ENCODE peak calls at places on chromosomes 11 and 22, in six cellular contexts. One of them, this sample, is unnamed.

GRCh38 chr22:29122041-29122440 is 49.2 kb downstream of the KREMEN1 start:
- DNase-seq in A549: no peak
- DNase-seq in IMR-90: no peak
- DNase-seq in HepG2: no peak
- DNase-seq in GM12878: no peak
- DNase-seq in K562: no peak
- DNase-seq in this sample: no peak

GRCh38 chr11:62542750-62543567 is 3.6 kb downstream of the AHNAK start:
- DNase-seq in A549: peak; percentile 82
- DNase-seq in IMR-90: peak; percentile 70
- DNase-seq in HepG2: no peak
- DNase-seq in GM12878: peak; percentile 51
- DNase-seq in K562: peak; percentile 83
- DNase-seq in this sample: peak; percentile 85

GRCh38 chr11:128582496-128583366 is 4.6 kb downstream of the ETS1 start:
- DNase-seq in A549: peak; percentile 39
- DNase-seq in IMR-90: peak; percentile 98
- DNase-seq in HepG2: no peak
- DNase-seq in GM12878: no peak
- DNase-seq in K562: no peak
- DNase-seq in this sample: no peak

GRCh38 chr11:35619030-35619753 is 932 bp downstream of the FJX1 start:
- DNase-seq in A549: peak; percentile 77
- DNase-seq in IMR-90: peak; percentile 37
- DNase-seq in HepG2: no peak
- DNase-seq in GM12878: no peak
- DNase-seq in K562: peak; percentile 20
- DNase-seq in this sample: peak; percentile 27

GRCh38 chr22:42909363-42910058 is 52.4 kb upstream of the ARFGAP3 start:
- DNase-seq in A549: no peak
- DNase-seq in IMR-90: no peak
- DNase-seq in HepG2: no peak
- DNase-seq in GM12878: no peak
- DNase-seq in K562: no peak
- DNase-seq in this sample: no peak

GRCh38 chr11:74948546-74948897 is 369 bp downstream of the XRRA1 start:
- DNase-seq in A549: peak; percentile 4
- DNase-seq in IMR-90: no peak
- DNase-seq in HepG2: peak; percentile 22
- DNase-seq in GM12878: no peak
- DNase-seq in K562: no peak
- DNase-seq in this sample: no peak

GRCh38 chr22:36737776-36738175 is 34.2 kb upstream of the CACNG2 start:
- DNase-seq in A549: no peak
- DNase-seq in IMR-90: no peak
- DNase-seq in HepG2: no peak
- DNase-seq in GM12878: no peak
- DNase-seq in K562: no peak
- DNase-seq in this sample: no peak

GRCh38 chr11:94593030-94593429 is 25.9 kb downstream of the PIWIL4 start:
- DNase-seq in A549: no peak
- DNase-seq in IMR-90: peak; percentile 72
- DNase-seq in HepG2: no peak
- DNase-seq in GM12878: no peak
- DNase-seq in K562: no peak
- DNase-seq in this sample: no peak

GRCh38 chr11:57406337-57406904 is 16.0 kb upstream of the PRG2 start:
- DNase-seq in A549: no peak
- DNase-seq in IMR-90: peak; percentile 39
- DNase-seq in HepG2: no peak
- DNase-seq in GM12878: peak; percentile 64
- DNase-seq in K562: no peak
- DNase-seq in this sample: no peak

GRCh38 chr22:41478891-41479521 is 10.1 kb downstream of the ACO2 start:
- DNase-seq in A549: no peak
- DNase-seq in IMR-90: peak; percentile 59
- DNase-seq in HepG2: no peak
- DNase-seq in GM12878: peak; percentile 61
- DNase-seq in K562: no peak
- DNase-seq in this sample: no peak

GRCh38 chr11:102318469-102318868 is 1.2 kb downstream of the BIRC3 start:
- DNase-seq in A549: peak; percentile 79
- DNase-seq in IMR-90: peak; percentile 48
- DNase-seq in HepG2: no peak
- DNase-seq in GM12878: no peak
- DNase-seq in K562: no peak
- DNase-seq in this sample: no peak

GRCh38 chr11:69594481-69594880 is 46.5 kb upstream of the CCND1 start:
- DNase-seq in A549: no peak
- DNase-seq in IMR-90: no peak
- DNase-seq in HepG2: no peak
- DNase-seq in GM12878: no peak
- DNase-seq in K562: no peak
- DNase-seq in this sample: no peak

GRCh38 chr22:45131749-45132148 is 32.0 kb upstream of the NUP50 start:
- DNase-seq in A549: no peak
- DNase-seq in IMR-90: no peak
- DNase-seq in HepG2: no peak
- DNase-seq in GM12878: no peak
- DNase-seq in K562: no peak
- DNase-seq in this sample: no peak

GRCh38 chr11:66020212-66020611 is 6.1 kb downstream of the CATSPER1 start:
- DNase-seq in A549: no peak
- DNase-seq in IMR-90: no peak
- DNase-seq in HepG2: no peak
- DNase-seq in GM12878: no peak
- DNase-seq in K562: no peak
- DNase-seq in this sample: no peak

GRCh38 chr11:356610-357009 is 12.7 kb upstream of the B4GALNT4 start:
- DNase-seq in A549: no peak
- DNase-seq in IMR-90: no peak
- DNase-seq in HepG2: no peak
- DNase-seq in GM12878: no peak
- DNase-seq in K562: no peak
- DNase-seq in this sample: no peak

GRCh38 chr11:57515332-57516060 is at the start of gene SLC43A1:
- DNase-seq in A549: no peak
- DNase-seq in IMR-90: peak; percentile 59
- DNase-seq in HepG2: peak; percentile 46
- DNase-seq in GM12878: no peak
- DNase-seq in K562: peak; percentile 82
- DNase-seq in this sample: peak; percentile 55

GRCh38 chr11:88179141-88179540 is 3.9 kb upstream of the RAB38 start:
- DNase-seq in A549: no peak
- DNase-seq in IMR-90: peak; percentile 61
- DNase-seq in HepG2: no peak
- DNase-seq in GM12878: peak; percentile 78
- DNase-seq in K562: no peak
- DNase-seq in this sample: no peak
- TF ChIP-seq BHLHE40 in A549: no peak
- TF ChIP-seq BHLHE40 in IMR-90: no peak
- TF ChIP-seq BHLHE40 in HepG2: no peak
- TF ChIP-seq BHLHE40 in GM12878: peak; percentile 24
- TF ChIP-seq BHLHE40 in K562: no peak
- TF ChIP-seq BHLHE40 in this sample: no peak

GRCh38 chr22:40270031-40270430 is 76.3 kb upstream of the ADSL start:
- DNase-seq in A549: no peak
- DNase-seq in IMR-90: no peak
- DNase-seq in HepG2: no peak
- DNase-seq in GM12878: no peak
- DNase-seq in K562: no peak
- DNase-seq in this sample: no peak

GRCh38 chr22:40263191-40263590 is 83.1 kb upstream of the ADSL start:
- DNase-seq in A549: no peak
- DNase-seq in IMR-90: no peak
- DNase-seq in HepG2: no peak
- DNase-seq in GM12878: no peak
- DNase-seq in K562: peak; percentile 19
- DNase-seq in this sample: no peak

GRCh38 chr22:40270748-40271373 is 75.4 kb upstream of the ADSL start:
- DNase-seq in A549: no peak
- DNase-seq in IMR-90: no peak
- DNase-seq in HepG2: no peak
- DNase-seq in GM12878: no peak
- DNase-seq in K562: no peak
- DNase-seq in this sample: no peak

GRCh38 chr22:40261783-40262182 is 84.1 kb downstream of the TNRC6B start:
- DNase-seq in A549: no peak
- DNase-seq in IMR-90: no peak
- DNase-seq in HepG2: no peak
- DNase-seq in GM12878: no peak
- DNase-seq in K562: no peak
- DNase-seq in this sample: no peak

GRCh38 chr22:40265783-40266182 is 80.5 kb upstream of the ADSL start:
- DNase-seq in A549: no peak
- DNase-seq in IMR-90: no peak
- DNase-seq in HepG2: no peak
- DNase-seq in GM12878: no peak
- DNase-seq in K562: no peak
- DNase-seq in this sample: no peak
- TF ChIP-seq BHLHE40 in A549: no peak
- TF ChIP-seq BHLHE40 in IMR-90: no peak
- TF ChIP-seq BHLHE40 in HepG2: no peak
- TF ChIP-seq BHLHE40 in GM12878: no peak
- TF ChIP-seq BHLHE40 in K562: no peak
- TF ChIP-seq BHLHE40 in this sample: no peak

GRCh38 chr22:46537946-46538815 is 761 bp upstream of the CELSR1 start:
- DNase-seq in A549: peak; percentile 70
- DNase-seq in IMR-90: peak; percentile 27
- DNase-seq in HepG2: no peak
- DNase-seq in GM12878: no peak
- DNase-seq in K562: no peak
- DNase-seq in this sample: no peak
- TF ChIP-seq BHLHE40 in A549: no peak
- TF ChIP-seq BHLHE40 in IMR-90: no peak
- TF ChIP-seq BHLHE40 in HepG2: no peak
- TF ChIP-seq BHLHE40 in GM12878: no peak
- TF ChIP-seq BHLHE40 in K562: no peak
- TF ChIP-seq BHLHE40 in this sample: no peak

DNA sequence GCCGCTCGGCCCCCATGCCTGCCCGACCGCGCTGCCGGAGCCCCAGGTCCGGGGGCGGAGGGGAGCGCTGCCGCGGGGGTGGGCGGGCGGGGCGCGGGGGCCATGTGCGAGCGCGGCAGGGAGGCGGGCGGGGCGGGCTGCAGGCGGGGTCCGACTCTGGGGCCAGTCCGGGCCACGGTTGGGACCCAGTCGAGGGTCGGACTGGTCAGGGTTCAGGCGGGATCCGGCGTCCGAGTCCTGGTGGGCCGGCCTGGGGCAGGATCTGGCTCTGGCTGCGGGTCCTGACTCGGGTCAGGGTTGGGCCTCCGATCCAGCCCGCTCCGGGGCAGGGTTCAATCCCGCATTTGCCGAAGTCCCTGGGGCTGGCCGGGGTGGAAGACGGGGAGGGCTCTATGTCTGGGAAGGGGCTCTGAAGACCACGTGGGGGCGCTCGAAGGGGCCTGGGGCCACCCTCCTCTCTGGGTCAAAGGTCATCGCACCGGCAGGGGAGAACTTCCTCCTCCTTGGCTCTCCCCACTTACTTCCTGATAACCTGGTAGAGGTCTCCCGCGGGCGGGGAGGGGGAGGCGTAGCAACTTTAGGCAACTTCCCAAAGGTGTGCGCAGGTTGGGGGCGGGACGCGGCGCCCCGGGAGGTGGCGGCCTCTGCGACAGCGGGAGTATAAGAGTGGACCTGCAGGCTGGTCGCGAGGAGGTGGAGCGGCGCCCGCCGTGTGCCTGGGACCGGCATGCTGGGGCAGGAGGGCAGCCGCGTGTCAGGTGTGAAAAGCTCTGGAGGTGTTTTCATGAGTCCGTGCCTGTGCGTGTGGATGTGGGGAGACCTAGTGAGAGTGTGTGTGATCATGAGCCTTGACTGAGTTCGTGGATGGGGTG is 603 bp downstream of the ESRRA start:
- DNase-seq in A549: peak; percentile 82
- DNase-seq in IMR-90: peak; percentile 27
- DNase-seq in HepG2: peak; percentile 77
- DNase-seq in GM12878: no peak
- DNase-seq in K562: peak; percentile 79
- DNase-seq in this sample: no peak
- TF ChIP-seq BHLHE40 in A549: no peak
- TF ChIP-seq BHLHE40 in IMR-90: no peak
- TF ChIP-seq BHLHE40 in HepG2: no peak
- TF ChIP-seq BHLHE40 in GM12878: no peak
- TF ChIP-seq BHLHE40 in K562: no peak
- TF ChIP-seq BHLHE40 in this sample: no peak

GRCh38 chr22:32801436-32802290 is at the start of gene TIMP3:
- DNase-seq in A549: peak; percentile 7
- DNase-seq in IMR-90: peak; percentile 82
- DNase-seq in HepG2: no peak
- DNase-seq in GM12878: no peak
- DNase-seq in K562: peak; percentile 84
- DNase-seq in this sample: peak; percentile 84
- TF ChIP-seq BHLHE40 in A549: no peak
- TF ChIP-seq BHLHE40 in IMR-90: peak; percentile 47
- TF ChIP-seq BHLHE40 in HepG2: no peak
- TF ChIP-seq BHLHE40 in GM12878: no peak
- TF ChIP-seq BHLHE40 in K562: no peak
- TF ChIP-seq BHLHE40 in this sample: no peak

GRCh38 chr22:30221121-30221992 is 25.2 kb downstream of the LIF start:
- DNase-seq in A549: no peak
- DNase-seq in IMR-90: no peak
- DNase-seq in HepG2: no peak
- DNase-seq in GM12878: peak; percentile 56
- DNase-seq in K562: no peak
- DNase-seq in this sample: no peak
- TF ChIP-seq BHLHE40 in A549: no peak
- TF ChIP-seq BHLHE40 in IMR-90: no peak
- TF ChIP-seq BHLHE40 in HepG2: no peak
- TF ChIP-seq BHLHE40 in GM12878: peak; percentile 20
- TF ChIP-seq BHLHE40 in K562: no peak
- TF ChIP-seq BHLHE40 in this sample: no peak

This sample was measured in HEK293T.